ENCODE peak calls at places on chromosomes 6 and 20, in six cellular contexts. E is stomach; J is lower lobe of right lung; P is CD8-positive, alpha-beta T cell; U is ovary; D is heart right ventricle. H is an unnamed sample. For H3K4me1, the result is how much of the 10 kb centered on the place peaks cover.

GRCh38 chr20:32727663-32728062 is 15.6 kb downstream of the COMMD7 start:
- DNase-seq in E (no peak), J (no peak), P (no peak), U (no peak), D (no peak), H (no peak)

GRCh38 chr20:36855241-36855657 is 20.7 kb upstream of the TLDC2 start:
- DNase-seq in E (no peak), J (no peak), P (no peak), U (no peak), D (no peak), H (no peak)

GRCh38 chr20:16527438-16527837 is 45.8 kb downstream of the KIF16B start:
- DNase-seq in E (no peak), J (no peak), P (no peak), U (no peak), D (no peak), H (no peak)

GRCh38 chr6:37170273-37171140 is 555 bp downstream of the PIM1 start:
- DNase-seq in E (peak), J (peak), P (peak), U (peak), D (peak), H (peak)

GRCh38 chr6:85404497-85405174 is 45.2 kb upstream of the NT5E start:
- DNase-seq in E (peak), J (no peak), P (no peak), U (peak), D (no peak), H (peak)

GRCh38 chr6:144220031-144220790 is 64.9 kb upstream of the UTRN start:
- DNase-seq in E (no peak), J (no peak), P (no peak), U (no peak), D (no peak), H (no peak)

GRCh38 chr6:3458706-3459421 is 2.0 kb upstream of the SLC22A23 start:
- DNase-seq in E (no peak), J (no peak), P (no peak), U (no peak), D (no peak), H (no peak)

GRCh38 chr6:80872194-80872950 is 765.9 kb downstream of the BCKDHB start:
- DNase-seq in E (no peak), J (no peak), P (no peak), U (peak), D (peak), H (no peak)

GRCh38 chr6:35681298-35681697 is 7.4 kb downstream of the FKBP5 start:
- DNase-seq in E (no peak), J (no peak), P (no peak), U (no peak), D (no peak), H (no peak)

GRCh38 chr6:108170607-108171290 is 4.9 kb downstream of the NR2E1 start:
- DNase-seq in E (no peak), J (no peak), P (no peak), U (no peak), D (no peak), H (no peak)

GRCh38 chr6:113293106-113293505 is 564.0 kb upstream of the MARCKS start:
- DNase-seq in E (no peak), J (no peak), P (no peak), U (no peak), D (no peak), H (no peak)

GRCh38 chr20:63497946-63498935 is 642 bp downstream of the EEF1A2 start:
- DNase-seq in E (peak), J (no peak), P (no peak), U (peak), D (no peak), H (peak)

GRCh38 chr20:64119681-64120341 is 12.4 kb upstream of the NPBWR2 start:
- DNase-seq in E (no peak), J (peak), P (no peak), U (no peak), D (no peak), H (peak)

GRCh38 chr6:17505767-17506280 is 94.3 kb upstream of the FAM8A1 start:
- DNase-seq in E (no peak), J (no peak), P (no peak), U (no peak), D (no peak), H (no peak)

GRCh38 chr20:59483481-59483880 is 120.9 kb upstream of the PHACTR3 start:
- DNase-seq in E (no peak), J (no peak), P (no peak), U (no peak), D (no peak), H (no peak)

GRCh38 chr20:20690676-20691476 is 21.6 kb downstream of the RALGAPA2 start:
- DNase-seq in E (no peak), J (no peak), P (no peak), U (no peak), D (no peak), H (no peak)

GRCh38 chr20:62995898-62996595 is 10.7 kb downstream of the BHLHE23 start:
- DNase-seq in E (no peak), J (no peak), P (no peak), U (no peak), D (no peak), H (no peak)

GRCh38 chr20:56299362-56299761 is 50.8 kb downstream of the MC3R start:
- DNase-seq in E (no peak), J (no peak), P (no peak), U (no peak), D (no peak), H (no peak)

GRCh38 chr6:119829006-119829405 is 479.4 kb upstream of the MAN1A1 start:
- DNase-seq in E (no peak), J (no peak), P (no peak), U (no peak), D (no peak), H (no peak)

GRCh38 chr6:33914519-33915120 is 110.8 kb upstream of the MLN start:
- DNase-seq in E (no peak), J (no peak), P (peak), U (no peak), D (no peak), H (no peak)

GRCh38 chr20:7938058-7938457 is 2.2 kb downstream of the HAO1 start:
- DNase-seq in E (no peak), J (no peak), P (no peak), U (no peak), D (no peak), H (no peak)

GRCh38 chr6:75882734-75883133 is 133.7 kb downstream of the MYO6 start:
- DNase-seq in E (no peak), J (no peak), P (no peak), U (no peak), D (no peak), H (no peak)

GRCh38 chr6:47438481-47439347 is 38.9 kb upstream of the CD2AP start:
- DNase-seq in E (no peak), J (no peak), P (no peak), U (no peak), D (peak), H (no peak)

GRCh38 chr6:159874475-159874874 is 16.3 kb upstream of the MAS1 start:
- DNase-seq in E (peak), J (no peak), P (no peak), U (peak), D (peak), H (peak)

GRCh38 chr6:134908906-134909516 is 40.9 kb downstream of the ALDH8A1 start:
- DNase-seq in E (peak), J (no peak), P (no peak), U (peak), D (peak), H (peak)

GRCh38 chr6:156955494-156956183 is 178.5 kb downstream of the ARID1B start:
- DNase-seq in E (peak), J (no peak), P (no peak), U (no peak), D (peak), H (peak)

GRCh38 chr6:14316911-14317535 is 199.5 kb downstream of the CD83 start:
- DNase-seq in E (peak), J (no peak), P (no peak), U (no peak), D (no peak), H (no peak)

GRCh38 chr6:137777299-137778075 is 89.6 kb upstream of the TNFAIP3 start:
- DNase-seq in E (no peak), J (no peak), P (no peak), U (no peak), D (no peak), H (no peak)

GRCh38 chr6:73644030-73644429 is 9.8 kb downstream of the SLC17A5 start:
- DNase-seq in E (no peak), J (no peak), P (no peak), U (no peak), D (no peak), H (no peak)

GRCh38 chr6:73642530-73642929 is 11.3 kb downstream of the SLC17A5 start:
- DNase-seq in E (no peak), J (no peak), P (no peak), U (no peak), D (no peak), H (no peak)

GRCh38 chr6:73649783-73650182 is 4.0 kb downstream of the SLC17A5 start:
- DNase-seq in E (no peak), J (no peak), P (no peak), U (no peak), D (no peak), H (no peak)

GRCh38 chr6:73648166-73648565 is 5.6 kb downstream of the SLC17A5 start:
- DNase-seq in E (no peak), J (no peak), P (no peak), U (no peak), D (no peak), H (no peak)

GRCh38 chr6:73644941-73645591 is 8.7 kb downstream of the SLC17A5 start:
- DNase-seq in E (no peak), J (no peak), P (no peak), U (no peak), D (no peak), H (no peak)
- H3K4me3 ChIP-seq in E (peak), J (peak), P (peak), U (peak), D (no peak), H (peak)

DNA sequence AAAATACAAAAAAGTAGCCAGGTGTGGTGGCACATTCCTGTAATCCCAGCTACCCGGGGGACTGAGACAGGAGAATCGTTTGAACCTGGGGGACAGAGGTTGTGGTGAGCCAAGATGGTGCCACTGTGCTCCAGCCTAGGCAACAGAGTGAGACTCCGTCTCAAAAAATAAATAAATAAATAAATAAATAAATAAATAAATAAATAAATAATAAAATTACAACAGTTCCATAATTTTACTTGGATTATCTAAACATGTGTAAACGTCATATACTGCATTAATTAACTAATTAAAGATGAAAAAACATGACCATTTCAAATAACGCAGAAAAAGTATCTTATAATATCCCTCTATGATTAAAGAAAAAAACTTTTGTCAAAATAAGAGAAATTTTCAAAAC is 65.8 kb downstream of the SAMD3 start:
- DNase-seq in E (no peak), J (no peak), P (no peak), U (no peak), D (no peak), H (no peak)
- H3K4me1 ChIP-seq in E (under half), J (under half), P (under half), U (under half), D (under half), H (under half)

GRCh38 chr6:19805146-19805515 is 32.0 kb upstream of the ID4 start:
- DNase-seq in E (no peak), J (no peak), P (no peak), U (no peak), D (no peak), H (no peak)
- H3K4me3 ChIP-seq in E (peak), J (peak), P (no peak), U (peak), D (peak), H (peak)

GRCh38 chr20:46004813-46005505 is 3.7 kb upstream of the MMP9 start:
- DNase-seq in E (peak), J (no peak), P (no peak), U (no peak), D (peak), H (no peak)

GRCh38 chr20:46006031-46006430 is 2.7 kb upstream of the MMP9 start:
- DNase-seq in E (no peak), J (no peak), P (no peak), U (no peak), D (no peak), H (no peak)

GRCh38 chr20:46004187-46004586 is 4.5 kb upstream of the MMP9 start:
- DNase-seq in E (no peak), J (no peak), P (no peak), U (no peak), D (peak), H (no peak)

GRCh38 chr20:46007671-46008070 is 1.0 kb upstream of the MMP9 start:
- DNase-seq in E (no peak), J (no peak), P (no peak), U (no peak), D (no peak), H (no peak)

GRCh38 chr20:46006964-46007363 is 1.7 kb upstream of the MMP9 start:
- DNase-seq in E (no peak), J (no peak), P (no peak), U (no peak), D (no peak), H (no peak)
- H3K4me1 ChIP-seq in E (half or more), J (under half), P (half or more), U (under half), D (under half), H (under half)